ENCODE peak calls at places on chromosomes 2 and 18, in nine cellular contexts. One of them, this sample, is unnamed.
A peak's percentile ranks its signal among the peaks of the same experiment; 100 is the strongest.

GRCh38 chr2:14907014-14907612 is 274.6 kb downstream of the LRATD1 start:
- DNase-seq in gastrocnemius medialis: no peak
- DNase-seq in tibial artery: no peak
- DNase-seq in HCT116: no peak
- DNase-seq in natural killer cell: no peak
- DNase-seq in GM12864: no peak
- DNase-seq in AG10803: peak; percentile 6
- DNase-seq in OCI-LY7: peak; percentile 5
- DNase-seq in spleen: no peak
- DNase-seq in this sample: no peak

GRCh38 chr2:23418490-23418911 is 33.5 kb downstream of the KLHL29 start:
- DNase-seq in spleen: peak; percentile 23
- DNase-seq in HCT116: no peak
- DNase-seq in AG10803: peak; percentile 78
- DNase-seq in natural killer cell: no peak
- DNase-seq in gastrocnemius medialis: no peak
- DNase-seq in tibial artery: no peak
- DNase-seq in GM12864: no peak
- DNase-seq in OCI-LY7: no peak
- DNase-seq in this sample: no peak

GRCh38 chr2:188346059-188346458 is 54.4 kb downstream of the GULP1 start:
- DNase-seq in spleen: no peak
- DNase-seq in OCI-LY7: no peak
- DNase-seq in AG10803: no peak
- DNase-seq in HCT116: no peak
- DNase-seq in tibial artery: no peak
- DNase-seq in natural killer cell: no peak
- DNase-seq in gastrocnemius medialis: no peak
- DNase-seq in GM12864: no peak
- DNase-seq in this sample: no peak

GRCh38 chr2:168475636-168476035 is 19.6 kb downstream of the CERS6 start:
- DNase-seq in spleen: no peak
- DNase-seq in OCI-LY7: no peak
- DNase-seq in natural killer cell: no peak
- DNase-seq in GM12864: no peak
- DNase-seq in gastrocnemius medialis: no peak
- DNase-seq in AG10803: no peak
- DNase-seq in HCT116: no peak
- DNase-seq in tibial artery: no peak
- DNase-seq in this sample: no peak

GRCh38 chr18:36095936-36096519 is 28.7 kb upstream of the RPRD1A start:
- DNase-seq in HCT116: peak; percentile 71
- DNase-seq in tibial artery: no peak
- DNase-seq in gastrocnemius medialis: no peak
- DNase-seq in natural killer cell: no peak
- DNase-seq in AG10803: peak; percentile 76
- DNase-seq in OCI-LY7: peak; percentile 58
- DNase-seq in spleen: no peak
- DNase-seq in GM12864: peak; percentile 40
- DNase-seq in this sample: no peak

GRCh38 chr18:48136051-48136543 is 205.6 kb upstream of the SMAD2 start:
- DNase-seq in GM12864: no peak
- DNase-seq in AG10803: no peak
- DNase-seq in gastrocnemius medialis: peak; percentile 25
- DNase-seq in HCT116: no peak
- DNase-seq in natural killer cell: no peak
- DNase-seq in OCI-LY7: no peak
- DNase-seq in tibial artery: no peak
- DNase-seq in spleen: peak; percentile 75
- DNase-seq in this sample: peak; percentile 31

GRCh38 chr18:79337184-79337583 is 58.5 kb upstream of the NFATC1 start:
- DNase-seq in tibial artery: no peak
- DNase-seq in spleen: no peak
- DNase-seq in HCT116: no peak
- DNase-seq in GM12864: no peak
- DNase-seq in AG10803: no peak
- DNase-seq in natural killer cell: no peak
- DNase-seq in OCI-LY7: no peak
- DNase-seq in gastrocnemius medialis: no peak
- DNase-seq in this sample: no peak

GRCh38 chr2:240213226-240213475 is 72.7 kb upstream of the OTOS start:
- DNase-seq in AG10803: no peak
- DNase-seq in gastrocnemius medialis: no peak
- DNase-seq in tibial artery: no peak
- DNase-seq in OCI-LY7: no peak
- DNase-seq in HCT116: no peak
- DNase-seq in natural killer cell: peak; percentile 11
- DNase-seq in GM12864: no peak
- DNase-seq in spleen: peak; percentile 50
- DNase-seq in this sample: no peak

GRCh38 chr2:97774425-97774824 is 61.0 kb downstream of the ZAP70 start:
- DNase-seq in tibial artery: no peak
- DNase-seq in natural killer cell: no peak
- DNase-seq in AG10803: no peak
- DNase-seq in GM12864: no peak
- DNase-seq in gastrocnemius medialis: no peak
- DNase-seq in spleen: no peak
- DNase-seq in OCI-LY7: peak; percentile 39
- DNase-seq in HCT116: no peak
- DNase-seq in this sample: peak; percentile 23

GRCh38 chr2:95526360-95527341 is 42.1 kb upstream of the TRIM43B start:
- DNase-seq in tibial artery: peak; percentile 59
- DNase-seq in HCT116: peak; percentile 29
- DNase-seq in gastrocnemius medialis: no peak
- DNase-seq in spleen: peak; percentile 86
- DNase-seq in GM12864: peak; percentile 30
- DNase-seq in AG10803: peak; percentile 80
- DNase-seq in OCI-LY7: no peak
- DNase-seq in natural killer cell: peak; percentile 31
- DNase-seq in this sample: no peak

DNA sequence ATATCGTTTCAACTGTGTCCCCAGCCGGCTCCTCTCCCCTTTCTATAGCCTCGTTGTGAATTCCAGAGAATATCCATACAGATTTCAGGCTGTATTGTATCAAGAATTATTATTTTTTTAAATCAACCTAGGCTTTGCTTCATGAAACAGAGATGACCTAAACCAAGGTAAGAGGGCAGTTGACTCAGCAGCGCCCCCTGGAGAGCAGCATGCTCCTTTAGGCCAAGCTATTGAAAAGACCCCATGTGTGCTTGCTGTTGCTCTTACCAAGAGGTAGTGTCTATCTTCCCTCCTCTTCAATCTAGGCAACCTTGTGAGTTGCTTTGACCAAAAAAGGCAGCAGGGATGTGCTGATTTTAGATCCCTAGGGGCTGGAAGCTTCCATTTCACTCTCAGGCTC is 426.7 kb upstream of the SMIM21 start:
- DNase-seq in natural killer cell: no peak
- DNase-seq in spleen: no peak
- DNase-seq in tibial artery: no peak
- DNase-seq in GM12864: no peak
- DNase-seq in OCI-LY7: peak; percentile 4
- DNase-seq in gastrocnemius medialis: no peak
- DNase-seq in AG10803: no peak
- DNase-seq in HCT116: peak; percentile 26
- DNase-seq in this sample: no peak
- TF ChIP-seq CTCF in natural killer cell: no peak
- TF ChIP-seq CTCF in spleen: no peak
- TF ChIP-seq CTCF in tibial artery: no peak
- TF ChIP-seq CTCF in GM12864: peak; percentile 39
- TF ChIP-seq CTCF in OCI-LY7: peak; percentile 72
- TF ChIP-seq CTCF in gastrocnemius medialis: no peak
- TF ChIP-seq CTCF in AG10803: peak; percentile 37
- TF ChIP-seq CTCF in HCT116: peak; percentile 29
- TF ChIP-seq CTCF in this sample: peak; percentile 28

DNA sequence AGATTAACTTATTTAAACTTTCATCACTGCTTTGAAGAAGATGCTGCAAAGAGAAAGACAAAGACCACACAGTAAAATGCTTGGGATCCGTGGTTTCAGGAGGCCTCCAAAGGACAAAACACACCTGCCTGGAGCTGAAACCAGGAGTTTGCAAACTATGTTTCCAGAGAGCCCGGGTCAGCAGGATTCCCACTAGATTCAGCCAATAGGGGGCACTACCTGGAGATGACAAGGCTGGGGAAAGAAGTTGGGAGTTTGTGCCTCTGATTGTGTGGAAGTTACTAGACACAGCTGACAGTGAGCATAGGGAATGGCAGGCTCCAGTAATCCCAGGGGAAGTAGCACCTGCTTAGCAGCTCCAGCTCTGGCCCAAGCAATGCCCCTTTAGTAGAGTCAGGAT is 169.0 kb upstream of the TRIB2 start:
- DNase-seq in spleen: no peak
- DNase-seq in OCI-LY7: no peak
- DNase-seq in gastrocnemius medialis: no peak
- DNase-seq in natural killer cell: no peak
- DNase-seq in GM12864: no peak
- DNase-seq in tibial artery: no peak
- DNase-seq in AG10803: no peak
- DNase-seq in HCT116: no peak
- DNase-seq in this sample: no peak
- TF ChIP-seq CTCF in spleen: no peak
- TF ChIP-seq CTCF in OCI-LY7: peak; percentile 51
- TF ChIP-seq CTCF in gastrocnemius medialis: no peak
- TF ChIP-seq CTCF in natural killer cell: no peak
- TF ChIP-seq CTCF in GM12864: peak; percentile 10
- TF ChIP-seq CTCF in tibial artery: no peak
- TF ChIP-seq CTCF in AG10803: no peak
- TF ChIP-seq CTCF in HCT116: no peak
- TF ChIP-seq CTCF in this sample: no peak

GRCh38 chr2:109137616-109138015 is 8.6 kb downstream of the SH3RF3 start:
- DNase-seq in gastrocnemius medialis: no peak
- DNase-seq in OCI-LY7: no peak
- DNase-seq in natural killer cell: no peak
- DNase-seq in spleen: no peak
- DNase-seq in AG10803: no peak
- DNase-seq in GM12864: no peak
- DNase-seq in HCT116: no peak
- DNase-seq in tibial artery: no peak
- DNase-seq in this sample: no peak

GRCh38 chr2:109139002-109139401 is 10.0 kb downstream of the SH3RF3 start:
- DNase-seq in gastrocnemius medialis: no peak
- DNase-seq in spleen: no peak
- DNase-seq in AG10803: peak; percentile 38
- DNase-seq in GM12864: no peak
- DNase-seq in natural killer cell: no peak
- DNase-seq in tibial artery: no peak
- DNase-seq in HCT116: no peak
- DNase-seq in OCI-LY7: no peak
- DNase-seq in this sample: no peak

GRCh38 chr2:109139844-109140396 is 10.9 kb downstream of the SH3RF3 start:
- DNase-seq in spleen: no peak
- DNase-seq in tibial artery: no peak
- DNase-seq in gastrocnemius medialis: no peak
- DNase-seq in HCT116: no peak
- DNase-seq in GM12864: no peak
- DNase-seq in OCI-LY7: no peak
- DNase-seq in natural killer cell: no peak
- DNase-seq in AG10803: no peak
- DNase-seq in this sample: no peak

GRCh38 chr2:109136542-109136941 is 7.5 kb downstream of the SH3RF3 start:
- DNase-seq in GM12864: no peak
- DNase-seq in tibial artery: no peak
- DNase-seq in AG10803: no peak
- DNase-seq in spleen: no peak
- DNase-seq in HCT116: no peak
- DNase-seq in gastrocnemius medialis: no peak
- DNase-seq in natural killer cell: no peak
- DNase-seq in OCI-LY7: no peak
- DNase-seq in this sample: no peak

DNA sequence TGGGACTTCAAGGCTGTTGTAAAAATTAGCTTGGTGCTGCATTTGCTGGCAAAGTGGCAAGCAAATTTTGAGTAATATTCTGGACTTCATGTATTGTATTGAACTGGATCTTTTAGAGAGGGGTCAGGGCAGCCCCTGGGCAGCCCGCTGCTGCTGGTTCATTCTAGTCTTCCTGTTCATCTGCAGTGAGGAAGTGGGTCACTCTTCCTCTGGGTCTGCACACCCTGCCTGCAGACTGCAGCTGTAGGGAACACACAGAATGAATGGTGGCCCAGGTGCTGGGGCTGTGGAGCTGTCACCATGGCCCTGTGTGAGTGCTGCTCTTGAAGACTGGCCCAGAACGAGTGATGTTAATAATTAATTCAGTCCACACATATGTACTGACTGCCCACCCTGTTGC is 9.4 kb downstream of the SH3RF3 start:
- DNase-seq in natural killer cell: no peak
- DNase-seq in gastrocnemius medialis: no peak
- DNase-seq in OCI-LY7: no peak
- DNase-seq in HCT116: no peak
- DNase-seq in spleen: no peak
- DNase-seq in tibial artery: no peak
- DNase-seq in GM12864: no peak
- DNase-seq in AG10803: no peak
- DNase-seq in this sample: no peak
- TF ChIP-seq CTCF in natural killer cell: no peak
- TF ChIP-seq CTCF in gastrocnemius medialis: no peak
- TF ChIP-seq CTCF in OCI-LY7: no peak
- TF ChIP-seq CTCF in HCT116: no peak
- TF ChIP-seq CTCF in spleen: no peak
- TF ChIP-seq CTCF in tibial artery: no peak
- TF ChIP-seq CTCF in GM12864: no peak
- TF ChIP-seq CTCF in AG10803: no peak
- TF ChIP-seq CTCF in this sample: no peak

GRCh38 chr2:158878003-158878402 is 82.9 kb downstream of the DAPL1 start:
- DNase-seq in GM12864: no peak
- DNase-seq in gastrocnemius medialis: no peak
- DNase-seq in natural killer cell: no peak
- DNase-seq in OCI-LY7: no peak
- DNase-seq in AG10803: no peak
- DNase-seq in HCT116: no peak
- DNase-seq in spleen: no peak
- DNase-seq in tibial artery: no peak
- DNase-seq in this sample: no peak

GRCh38 chr2:158882297-158882696 is 86.1 kb upstream of the TANC1 start:
- DNase-seq in GM12864: no peak
- DNase-seq in spleen: no peak
- DNase-seq in gastrocnemius medialis: no peak
- DNase-seq in HCT116: no peak
- DNase-seq in AG10803: no peak
- DNase-seq in tibial artery: no peak
- DNase-seq in natural killer cell: no peak
- DNase-seq in OCI-LY7: no peak
- DNase-seq in this sample: no peak

DNA sequence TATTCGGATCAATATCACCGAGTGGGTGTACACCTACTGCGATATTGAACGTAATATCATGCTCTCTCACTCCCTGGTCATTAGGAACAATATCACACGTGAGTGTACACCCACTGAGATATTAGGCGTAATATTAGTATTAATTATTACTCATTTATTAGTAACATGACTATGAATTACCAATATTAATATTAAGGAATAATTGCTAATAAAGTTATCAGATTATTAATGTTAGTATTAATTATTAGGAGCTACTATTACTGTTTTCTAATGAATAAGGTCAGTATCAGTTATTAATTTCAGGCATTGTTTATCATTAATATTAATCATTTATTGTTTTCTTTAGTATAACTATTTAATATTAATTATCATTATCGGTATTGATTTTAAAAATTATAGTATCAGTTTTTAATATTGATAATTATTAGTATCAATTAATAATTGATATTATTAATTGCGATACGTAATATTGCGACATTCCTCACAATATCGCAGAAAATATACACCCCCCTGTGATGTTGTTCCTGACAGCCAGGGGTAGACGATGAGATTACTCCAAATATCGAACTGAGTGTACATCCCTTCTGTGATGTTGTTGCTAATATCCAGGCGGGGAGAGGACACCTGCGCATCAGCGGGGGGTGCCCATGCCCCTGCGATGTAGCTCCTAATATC is 84.2 kb downstream of the DAPL1 start:
- DNase-seq in gastrocnemius medialis: no peak
- DNase-seq in HCT116: no peak
- DNase-seq in GM12864: no peak
- DNase-seq in OCI-LY7: no peak
- DNase-seq in AG10803: no peak
- DNase-seq in natural killer cell: no peak
- DNase-seq in tibial artery: no peak
- DNase-seq in spleen: no peak
- DNase-seq in this sample: no peak
- TF ChIP-seq CTCF in gastrocnemius medialis: no peak
- TF ChIP-seq CTCF in HCT116: no peak
- TF ChIP-seq CTCF in GM12864: no peak
- TF ChIP-seq CTCF in OCI-LY7: no peak
- TF ChIP-seq CTCF in AG10803: no peak
- TF ChIP-seq CTCF in natural killer cell: no peak
- TF ChIP-seq CTCF in tibial artery: no peak
- TF ChIP-seq CTCF in spleen: no peak
- TF ChIP-seq CTCF in this sample: no peak

This sample was measured in progenitor cell of endocrine pancreas.